ENCODE peak calls at places on chromosomes 16 and 17, in nine cellular contexts. T is HFF-Myc; K is esophagus squamous epithelium; F is fibroblast of mammary gland; I is WTC11; R is thyroid gland; S is cardiac muscle cell; P is CD8-positive, alpha-beta T cell; Y is natural killer cell. U is an unnamed sample.

GRCh38 chr16:15907863-15908478 is 19.6 kb upstream of the CEP20 start:
- DNase-seq in T (no peak), K (no peak), F (peak), I (peak), R (peak), S (peak), P (no peak), Y (no peak), U (peak)

GRCh38 chr16:14505846-14506245 is 124.2 kb downstream of the PARN start:
- DNase-seq in T (no peak), K (no peak), F (peak), I (no peak), R (no peak), S (no peak), P (no peak), Y (no peak), U (no peak)

GRCh38 chr16:27993587-27993986 is 69.9 kb downstream of the GSG1L start:
- DNase-seq in T (no peak), K (no peak), F (no peak), I (no peak), R (no peak), S (no peak), P (no peak), Y (no peak), U (no peak)

GRCh38 chr17:20154601-20155000 is 145.4 kb downstream of the SPECC1 start:
- DNase-seq in T (no peak), K (no peak), F (no peak), I (no peak), R (no peak), S (peak), P (no peak), Y (no peak), U (no peak)

GRCh38 chr16:85321856-85322271 is 209.6 kb upstream of the CIBAR2 start:
- DNase-seq in T (no peak), K (no peak), F (peak), I (no peak), R (peak), S (no peak), P (no peak), Y (no peak), U (no peak)

GRCh38 chr17:63820963-63821561 is 6.2 kb upstream of the PSMC5 start:
- DNase-seq in T (no peak), K (no peak), F (no peak), I (no peak), R (no peak), S (no peak), P (no peak), Y (no peak), U (no peak)

GRCh38 chr16:68445458-68445857 is 2.9 kb downstream of the SMPD3 start:
- DNase-seq in T (peak), K (no peak), F (peak), I (peak), R (no peak), S (peak), P (no peak), Y (no peak), U (no peak)

GRCh38 chr16:1614226-1615102 is 2.3 kb downstream of the CRAMP1 start:
- DNase-seq in T (no peak), K (no peak), F (no peak), I (peak), R (peak), S (peak), P (no peak), Y (peak), U (peak)

GRCh38 chr17:50986989-50987660 is 121.0 kb upstream of the TOB1 start:
- DNase-seq in T (peak), K (no peak), F (peak), I (no peak), R (no peak), S (no peak), P (no peak), Y (no peak), U (no peak)

GRCh38 chr17:7354262-7354781 is 634 bp upstream of the TMEM95 start:
- DNase-seq in T (no peak), K (no peak), F (peak), I (no peak), R (no peak), S (peak), P (no peak), Y (no peak), U (no peak)

GRCh38 chr16:22425036-22425801 is 50.8 kb upstream of the CDR2 start:
- DNase-seq in T (peak), K (no peak), F (peak), I (no peak), R (no peak), S (no peak), P (no peak), Y (no peak), U (no peak)

GRCh38 chr17:74353446-74354060 is 8.1 kb downstream of the BTBD17 start:
- DNase-seq in T (no peak), K (no peak), F (no peak), I (no peak), R (peak), S (no peak), P (no peak), Y (no peak), U (no peak)

GRCh38 chr16:31149332-31149731 is 534 bp downstream of the PRSS36 start:
- DNase-seq in T (no peak), K (no peak), F (no peak), I (no peak), R (no peak), S (no peak), P (no peak), Y (no peak), U (no peak)

GRCh38 chr17:57988301-57989010 is 402 bp upstream of the VEZF1 start:
- DNase-seq in T (no peak), K (no peak), F (peak), I (peak), R (peak), S (peak), P (peak), Y (no peak), U (peak)

GRCh38 chr17:8693328-8693727 is 51.3 kb downstream of the CCDC42 start:
- DNase-seq in T (no peak), K (no peak), F (no peak), I (no peak), R (no peak), S (no peak), P (no peak), Y (no peak), U (no peak)

GRCh38 chr17:76492250-76492988 is 8.8 kb downstream of the RHBDF2 start:
- DNase-seq in T (no peak), K (no peak), F (no peak), I (no peak), R (peak), S (no peak), P (no peak), Y (no peak), U (peak)

GRCh38 chr17:19248149-19248922 is 11.2 kb downstream of the EPN2 start:
- DNase-seq in T (no peak), K (no peak), F (no peak), I (no peak), R (peak), S (no peak), P (no peak), Y (no peak), U (no peak)

GRCh38 chr16:87487361-87487924 is 5.4 kb downstream of the ZCCHC14 start:
- DNase-seq in T (no peak), K (no peak), F (no peak), I (peak), R (peak), S (peak), P (no peak), Y (no peak), U (no peak)

GRCh38 chr16:85829266-85829665 is 29.8 kb downstream of the COX4I1 start:
- DNase-seq in T (no peak), K (no peak), F (no peak), I (no peak), R (no peak), S (no peak), P (no peak), Y (no peak), U (no peak)

GRCh38 chr16:55465077-55465896 is 13.7 kb upstream of the MMP2 start:
- DNase-seq in T (no peak), K (peak), F (peak), I (peak), R (peak), S (peak), P (peak), Y (peak), U (peak)

GRCh38 chr16:7492122-7492521 is 159.5 kb downstream of the RBFOX1 start:
- DNase-seq in T (no peak), K (no peak), F (no peak), I (no peak), R (no peak), S (peak), P (no peak), Y (no peak), U (no peak)

GRCh38 chr16:78705694-78706093 is 606.2 kb downstream of the WWOX start:
- DNase-seq in T (peak), K (no peak), F (peak), I (no peak), R (no peak), S (peak), P (no peak), Y (no peak), U (no peak)

GRCh38 chr17:750431-751037 is 1.5 kb downstream of the GEMIN4 start:
- DNase-seq in T (no peak), K (no peak), F (peak), I (no peak), R (no peak), S (no peak), P (no peak), Y (no peak), U (no peak)

GRCh38 chr16:86664518-86665318 is 86.4 kb downstream of the FOXL1 start:
- DNase-seq in T (peak), K (no peak), F (peak), I (no peak), R (no peak), S (no peak), P (peak), Y (peak), U (no peak)

GRCh38 chr17:55661963-55662834 is 60.5 kb downstream of the TMEM100 start:
- DNase-seq in T (no peak), K (no peak), F (no peak), I (no peak), R (no peak), S (no peak), P (no peak), Y (no peak), U (no peak)

GRCh38 chr17:66451188-66452149 is 149.1 kb downstream of the PRKCA start:
- DNase-seq in T (no peak), K (no peak), F (no peak), I (peak), R (no peak), S (peak), P (no peak), Y (no peak), U (no peak)

DNA sequence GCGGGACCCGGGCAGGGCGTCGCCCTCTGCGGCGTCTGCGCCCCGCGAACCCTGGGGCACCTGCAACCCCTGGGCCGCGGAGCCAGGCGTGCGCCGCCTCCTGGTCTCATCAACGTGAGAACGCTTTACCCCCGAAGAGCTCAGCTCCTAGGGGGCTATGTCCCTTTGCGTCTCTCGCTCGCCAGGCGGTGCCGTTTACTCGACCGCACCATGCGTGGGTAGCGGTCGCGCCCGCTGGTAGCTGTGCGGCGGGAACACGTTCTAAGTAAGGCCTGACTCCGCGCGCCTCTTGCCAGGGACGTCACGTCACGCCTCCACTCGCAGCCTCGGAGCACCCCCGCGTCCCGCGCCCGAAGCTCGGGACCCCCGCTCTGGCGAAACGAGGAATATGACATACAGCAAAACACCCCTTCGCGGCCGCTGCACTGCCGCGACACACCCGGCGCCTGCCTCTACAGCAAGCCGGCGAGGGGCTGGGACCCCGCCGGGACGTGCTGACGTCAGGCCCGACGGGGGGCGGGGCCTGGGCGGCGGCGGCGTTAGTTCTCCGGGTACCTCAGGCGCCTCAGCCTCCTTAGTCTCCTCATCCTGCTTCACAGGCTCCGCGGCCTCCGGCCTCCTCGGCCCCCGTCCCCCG is at the start of gene RAB11FIP3:
- DNase-seq in T (no peak), K (no peak), F (peak), I (peak), R (peak), S (peak), P (peak), Y (peak), U (peak)
- TF ChIP-seq CTCF in T (peak), K (no peak), F (peak), I (no peak), R (peak), S (peak), P (peak), Y (peak), U (no peak)

GRCh38 chr17:49859991-49860953 is 12.4 kb upstream of the TAC4 start:
- DNase-seq in T (no peak), K (no peak), F (peak), I (peak), R (no peak), S (no peak), P (no peak), Y (no peak), U (no peak)
- TF ChIP-seq CTCF in T (peak), K (no peak), F (no peak), I (no peak), R (no peak), S (peak), P (no peak), Y (no peak), U (no peak)

GRCh38 chr17:83093506-83093905 is 14.1 kb downstream of the METRNL start:
- DNase-seq in T (no peak), K (no peak), F (no peak), I (no peak), R (no peak), S (no peak), P (no peak), Y (no peak), U (no peak)

GRCh38 chr17:83092931-83093330 is 13.5 kb downstream of the METRNL start:
- DNase-seq in T (no peak), K (no peak), F (no peak), I (no peak), R (no peak), S (no peak), P (no peak), Y (no peak), U (no peak)

GRCh38 chr17:83091257-83092141 is 12.1 kb downstream of the METRNL start:
- DNase-seq in T (no peak), K (no peak), F (peak), I (no peak), R (peak), S (no peak), P (no peak), Y (no peak), U (no peak)

GRCh38 chr17:83090424-83091256 is 11.2 kb downstream of the METRNL start:
- DNase-seq in T (no peak), K (no peak), F (no peak), I (no peak), R (no peak), S (no peak), P (no peak), Y (no peak), U (no peak)

GRCh38 chr17:83092186-83092585 is 12.8 kb downstream of the METRNL start:
- DNase-seq in T (no peak), K (no peak), F (no peak), I (no peak), R (no peak), S (no peak), P (no peak), Y (no peak), U (no peak)
- TF ChIP-seq CTCF in T (no peak), K (no peak), F (no peak), I (no peak), R (no peak), S (no peak), P (no peak), Y (no peak), U (no peak)

GRCh38 chr16:80437707-80438106 is 103.1 kb upstream of the DYNLRB2 start:
- DNase-seq in T (no peak), K (no peak), F (no peak), I (peak), R (no peak), S (no peak), P (no peak), Y (no peak), U (no peak)
- TF ChIP-seq CTCF in T (no peak), K (no peak), F (no peak), I (no peak), R (no peak), S (no peak), P (no peak), Y (no peak), U (no peak)

GRCh38 chr17:38560503-38561318 is 45.0 kb downstream of the SRCIN1 start:
- DNase-seq in T (no peak), K (no peak), F (peak), I (no peak), R (no peak), S (peak), P (no peak), Y (no peak), U (no peak)

GRCh38 chr17:38558751-38559024 is 47.1 kb downstream of the SRCIN1 start:
- DNase-seq in T (no peak), K (no peak), F (no peak), I (no peak), R (no peak), S (no peak), P (no peak), Y (no peak), U (no peak)

GRCh38 chr17:38557836-38558750 is 47.7 kb downstream of the SRCIN1 start:
- DNase-seq in T (peak), K (peak), F (peak), I (peak), R (peak), S (peak), P (peak), Y (peak), U (peak)

GRCh38 chr17:38559880-38560230 is 45.9 kb downstream of the SRCIN1 start:
- DNase-seq in T (no peak), K (no peak), F (no peak), I (no peak), R (no peak), S (no peak), P (no peak), Y (no peak), U (no peak)

DNA sequence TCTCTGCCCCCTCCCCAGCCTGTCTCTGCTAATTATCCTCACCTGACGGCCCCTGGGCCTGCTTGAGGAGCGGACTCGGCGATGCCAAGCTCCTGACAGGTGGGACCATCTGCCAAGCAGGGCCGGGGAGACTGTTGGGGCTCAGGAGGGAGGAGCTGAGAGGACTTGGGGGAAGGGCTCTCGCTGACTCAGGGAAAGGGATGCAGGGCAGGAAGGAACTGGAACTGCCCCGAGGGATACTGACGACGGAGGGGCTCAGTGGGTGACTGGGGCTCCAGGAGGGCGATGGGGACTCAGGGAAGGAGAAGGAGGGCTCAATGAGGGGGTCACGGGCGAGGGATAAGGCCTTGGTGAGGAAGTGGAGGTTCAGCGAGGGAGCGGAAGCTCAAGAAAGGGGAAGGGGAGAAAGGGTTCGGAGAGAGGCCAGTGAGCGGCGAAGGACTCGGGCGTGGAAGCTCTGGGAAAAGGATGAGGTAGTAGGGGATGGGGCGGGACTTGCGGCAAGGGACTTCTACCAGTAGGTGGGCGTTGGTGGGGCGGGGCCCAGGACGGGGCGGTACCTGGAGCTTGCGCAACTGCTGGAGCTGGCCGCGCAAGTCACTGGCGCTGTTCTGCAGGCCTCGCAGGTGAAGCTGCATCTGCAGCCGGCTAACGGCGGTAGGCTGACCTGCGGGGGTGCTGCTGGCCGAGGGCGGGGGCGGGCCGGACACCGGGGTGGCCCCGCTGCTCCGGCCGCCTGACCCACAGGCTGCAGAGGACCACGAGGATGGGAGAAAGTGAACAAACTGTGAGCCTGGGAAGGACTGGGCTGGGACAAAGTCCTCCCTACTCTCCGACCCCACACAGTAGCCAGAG is 46.5 kb downstream of the SRCIN1 start:
- DNase-seq in T (no peak), K (peak), F (peak), I (peak), R (peak), S (peak), P (peak), Y (peak), U (peak)
- TF ChIP-seq CTCF in T (no peak), K (peak), F (no peak), I (no peak), R (peak), S (no peak), P (peak), Y (no peak), U (no peak)

GRCh38 chr16:89701425-89702406 is at the start of gene SPATA2L:
- DNase-seq in T (no peak), K (peak), F (no peak), I (peak), R (peak), S (peak), P (peak), Y (peak), U (peak)
- TF ChIP-seq CTCF in T (no peak), K (peak), F (no peak), I (no peak), R (no peak), S (no peak), P (peak), Y (no peak), U (no peak)